ENCODE peak calls at places on chromosomes 13 and 19, in four cellular contexts. Q is progenitor cell of endocrine pancreas; N is T-helper 1 cell; K is activated CD4-positive, alpha-beta T cell treated with anti-CD3 and anti-CD28 coated beads for 1 hour. A is an unnamed sample.

GRCh38 chr19:45569619-45570421 is 14.8 kb downstream of the OPA3 start:
- DNase-seq in Q (peak), N (peak), K (peak), A (no peak)

GRCh38 chr19:13842294-13843103 is 34.4 kb upstream of the NANOS3 start:
- DNase-seq in Q (no peak), N (peak), K (peak), A (no peak)

GRCh38 chr13:40539954-40540706 is 126.3 kb downstream of the FOXO1 start:
- DNase-seq in Q (no peak), N (no peak), K (no peak), A (no peak)

GRCh38 chr19:10288662-10289166 is 1.0 kb upstream of the ICAM5 start:
- DNase-seq in Q (no peak), N (no peak), K (no peak), A (no peak)

GRCh38 chr19:1466461-1467227 is 12.4 kb downstream of the C19orf25 start:
- DNase-seq in Q (no peak), N (no peak), K (no peak), A (no peak)

GRCh38 chr19:47093841-47094240 is 19.7 kb downstream of the ZC3H4 start:
- DNase-seq in Q (no peak), N (no peak), K (no peak), A (no peak)

GRCh38 chr13:81116461-81117282 is 775.7 kb upstream of the SPRY2 start:
- DNase-seq in Q (no peak), N (no peak), K (no peak), A (no peak)

GRCh38 chr13:75876371-75877050 is 240.4 kb downstream of the LMO7 start:
- DNase-seq in Q (peak), N (peak), K (peak), A (no peak)

GRCh38 chr13:114296448-114296847 is 15.0 kb downstream of the UPF3A start:
- DNase-seq in Q (no peak), N (no peak), K (no peak), A (no peak)

GRCh38 chr13:23617551-23618014 is 47.4 kb downstream of the TNFRSF19 start:
- DNase-seq in Q (no peak), N (no peak), K (no peak), A (no peak)

GRCh38 chr19:57903298-57904174 is 12.9 kb downstream of the ZNF417 start:
- DNase-seq in Q (no peak), N (no peak), K (no peak), A (no peak)

GRCh38 chr19:3551808-3552095 is 5.6 kb downstream of the MFSD12 start:
- DNase-seq in Q (no peak), N (no peak), K (no peak), A (no peak)